ENCODE peak calls at places on chromosomes 12 and 14, in five cellular contexts. K, Q, W, V and H are unnamed samples.

GRCh38 chr12:104969328-104969727 is 11.2 kb upstream of the SLC41A2 start:
- DNase-seq in K (no peak), Q (no peak), W (no peak), V (no peak), H (no peak)

GRCh38 chr12:110689601-110690430 is 901 bp upstream of the HVCN1 start:
- DNase-seq in K (no peak), Q (no peak), W (peak; percentile 83), V (peak; percentile 9), H (no peak)

GRCh38 chr14:59123526-59123925 is 64.9 kb upstream of the DAAM1 start:
- DNase-seq in K (no peak), Q (no peak), W (no peak), V (no peak), H (no peak)

GRCh38 chr14:100775831-100776591 is 49.3 kb downstream of the DLK1 start:
- DNase-seq in K (no peak), Q (no peak), W (no peak), V (no peak), H (no peak)

GRCh38 chr12:121181181-121181580 is 28.7 kb upstream of the P2RX4 start:
- DNase-seq in K (no peak), Q (no peak), W (no peak), V (peak; percentile 55), H (no peak)

GRCh38 chr12:92784795-92785562 is 82.2 kb downstream of the PLEKHG7 start:
- DNase-seq in K (peak; percentile 19), Q (peak; percentile 72), W (peak; percentile 88), V (peak; percentile 70), H (peak; percentile 88)

GRCh38 chr12:104793280-104793679 is 164.8 kb downstream of the SLC41A2 start:
- DNase-seq in K (no peak), Q (no peak), W (no peak), V (peak; percentile 88), H (no peak)

GRCh38 chr12:120221576-120221900 is 20.6 kb upstream of the RPLP0 start:
- DNase-seq in K (no peak), Q (no peak), W (no peak), V (no peak), H (no peak)

GRCh38 chr12:47942327-47943230 is 20.8 kb upstream of the TMEM106C start:
- DNase-seq in K (peak; percentile 38), Q (no peak), W (peak; percentile 93), V (no peak), H (peak; percentile 41)

GRCh38 chr12:57744194-57744776 is 554 bp upstream of the TSPAN31 start:
- DNase-seq in K (no peak), Q (peak; percentile 92), W (no peak), V (no peak), H (no peak)

GRCh38 chr12:117352260-117352659 is 9.2 kb downstream of the NOS1 start:
- DNase-seq in K (no peak), Q (no peak), W (no peak), V (no peak), H (peak; percentile 74)

GRCh38 chr12:63752283-63752682 is 27.4 kb upstream of the RXYLT1 start:
- DNase-seq in K (no peak), Q (no peak), W (no peak), V (no peak), H (no peak)

GRCh38 chr12:51198568-51199400 is 19.1 kb downstream of the POU6F1 start:
- DNase-seq in K (no peak), Q (no peak), W (no peak), V (no peak), H (no peak)

GRCh38 chr12:40775681-40776080 is 83.4 kb downstream of the CNTN1 start:
- DNase-seq in K (no peak), Q (no peak), W (no peak), V (peak; percentile 0), H (no peak)

DNA sequence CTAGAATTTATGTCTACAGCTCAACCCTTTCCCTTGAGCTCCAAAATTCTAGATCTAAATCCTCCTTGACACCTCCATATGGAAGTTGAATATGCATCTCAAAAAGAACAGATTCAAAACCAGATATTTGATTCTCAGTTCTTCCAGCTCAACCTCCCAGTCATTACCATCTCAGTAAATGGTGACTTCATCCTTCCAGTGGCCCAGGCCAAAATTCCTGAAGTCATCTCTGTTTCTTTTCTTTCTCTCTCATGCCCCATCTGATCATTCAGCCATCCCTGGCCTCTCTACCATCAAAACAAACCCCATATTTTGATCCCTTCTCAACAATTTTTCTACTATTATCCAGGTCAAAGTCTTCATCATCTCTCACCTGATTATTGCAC is 29.4 kb upstream of the LUM start:
- DNase-seq in K (no peak), Q (no peak), W (no peak), V (peak; percentile 55), H (no peak)
- H3K27ac ChIP-seq in K (no peak overlapping the region), Q (no peak overlapping the region), W (no peak overlapping the region), V (peak overlapping the region; percentile 44), H (no peak overlapping the region)

GRCh38 chr12:112486361-112486760 is 67.6 kb downstream of the PTPN11 start:
- DNase-seq in K (no peak), Q (no peak), W (no peak), V (no peak), H (no peak)

GRCh38 chr12:112482734-112483133 is 64.0 kb downstream of the PTPN11 start:
- DNase-seq in K (no peak), Q (no peak), W (no peak), V (no peak), H (no peak)

GRCh38 chr12:112479413-112479812 is 60.7 kb downstream of the PTPN11 start:
- DNase-seq in K (no peak), Q (no peak), W (no peak), V (no peak), H (no peak)

DNA sequence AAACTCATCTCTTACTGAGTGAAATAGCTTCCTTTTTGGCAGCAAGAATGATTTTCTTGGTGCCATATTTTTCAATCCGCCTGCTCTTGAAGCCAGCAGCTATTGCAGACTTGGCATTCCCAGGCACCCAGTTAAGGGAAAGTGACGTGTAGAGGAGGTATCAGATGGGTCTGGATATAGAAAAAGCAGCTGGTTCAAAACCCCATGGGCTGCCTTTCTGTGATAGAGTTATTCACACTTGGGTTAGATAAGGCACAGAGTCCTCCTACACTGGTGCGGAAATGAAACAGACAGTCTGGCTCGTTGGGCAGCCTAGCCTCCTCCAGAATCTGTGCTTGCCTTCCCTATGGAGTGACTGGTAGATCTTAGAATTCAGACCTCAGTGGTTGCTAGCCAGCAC is 62.2 kb downstream of the PTPN11 start:
- DNase-seq in K (no peak), Q (no peak), W (no peak), V (no peak), H (no peak)
- H3K4me3 ChIP-seq in K (no peak overlapping the region), Q (no peak overlapping the region), W (no peak overlapping the region), V (no peak overlapping the region), H (no peak overlapping the region)

GRCh38 chr14:52313903-52314481 is at the start of gene PTGER2:
- DNase-seq in K (no peak), Q (peak; percentile 57), W (peak; percentile 70), V (peak; percentile 85), H (peak; percentile 53)
- TF ChIP-seq EZH2 in K (no peak), Q (no peak), W (no peak), V (no peak), H (no peak)

GRCh38 chr12:81626406-81626805 is 132.7 kb downstream of the PPFIA2 start:
- DNase-seq in K (no peak), Q (no peak), W (no peak), V (no peak), H (no peak)
- H3K27ac ChIP-seq in K (no peak overlapping the region), Q (no peak overlapping the region), W (no peak overlapping the region), V (no peak overlapping the region), H (no peak overlapping the region)

GRCh38 chr12:22525426-22525825 is 18.9 kb downstream of the C2CD5 start:
- DNase-seq in K (no peak), Q (no peak), W (no peak), V (peak; percentile 6), H (no peak)

GRCh38 chr12:22531205-22531604 is 13.1 kb downstream of the C2CD5 start:
- DNase-seq in K (no peak), Q (no peak), W (no peak), V (no peak), H (no peak)

GRCh38 chr12:22529281-22530060 is 14.9 kb downstream of the C2CD5 start:
- DNase-seq in K (no peak), Q (no peak), W (peak; percentile 66), V (peak; percentile 26), H (peak; percentile 48)

GRCh38 chr12:22527999-22528398 is 16.3 kb downstream of the C2CD5 start:
- DNase-seq in K (no peak), Q (no peak), W (no peak), V (peak; percentile 66), H (no peak)

GRCh38 chr12:22526836-22527235 is 17.5 kb downstream of the C2CD5 start:
- DNase-seq in K (no peak), Q (no peak), W (no peak), V (no peak), H (no peak)
- H3K4me3 ChIP-seq in K (no peak overlapping the region), Q (no peak overlapping the region), W (no peak overlapping the region), V (no peak overlapping the region), H (no peak overlapping the region)

GRCh38 chr12:27334721-27335082 is 2.1 kb downstream of the BMAL2 start:
- DNase-seq in K (no peak), Q (no peak), W (no peak), V (no peak), H (no peak)

GRCh38 chr12:27334052-27334720 is 1.6 kb downstream of the BMAL2 start:
- DNase-seq in K (no peak), Q (no peak), W (no peak), V (no peak), H (no peak)

GRCh38 chr12:27331927-27332324 is 710 bp upstream of the BMAL2 start:
- DNase-seq in K (no peak), Q (no peak), W (no peak), V (no peak), H (no peak)

GRCh38 chr12:27332407-27333310 is at the start of gene BMAL2:
- DNase-seq in K (no peak), Q (no peak), W (peak; percentile 76), V (peak; percentile 18), H (peak; percentile 60)

GRCh38 chr12:27333311-27334009 is 824 bp downstream of the BMAL2 start:
- DNase-seq in K (no peak), Q (no peak), W (peak; percentile 49), V (no peak), H (peak; percentile 14)
- TF ChIP-seq EZH2 in K (no peak), Q (no peak), W (no peak), V (no peak), H (no peak)

GRCh38 chr14:37546621-37547447 is 48.2 kb downstream of the FOXA1 start:
- DNase-seq in K (no peak), Q (no peak), W (no peak), V (no peak), H (no peak)
- H3K27ac ChIP-seq in K (no peak overlapping the region), Q (no peak overlapping the region), W (no peak overlapping the region), V (no peak overlapping the region), H (no peak overlapping the region)

DNA sequence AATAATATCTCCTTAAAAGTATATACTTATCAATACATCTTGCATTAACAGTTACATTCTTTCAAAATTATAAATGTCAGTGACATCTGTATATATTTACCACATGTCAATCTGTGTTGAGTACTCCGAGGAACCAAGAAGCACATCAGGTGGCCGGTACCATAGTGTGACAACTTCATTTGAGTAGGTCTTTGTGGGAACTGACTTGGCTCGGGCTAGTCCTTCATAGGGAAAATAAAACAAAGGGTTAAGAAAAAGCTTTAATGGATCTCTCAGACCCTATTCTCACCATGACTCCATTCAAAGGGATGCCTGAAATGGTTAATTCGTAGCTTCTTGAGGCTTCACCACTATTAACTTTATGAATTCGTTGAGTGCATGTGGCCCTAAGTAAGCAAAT is 94.9 kb downstream of the ELK3 start:
- DNase-seq in K (no peak), Q (no peak), W (no peak), V (no peak), H (no peak)
- H3K4me3 ChIP-seq in K (no peak overlapping the region), Q (no peak overlapping the region), W (no peak overlapping the region), V (no peak overlapping the region), H (no peak overlapping the region)